ENCODE peak calls at places on chromosomes 1 and 21, in five cellular contexts. K is H9, Y is H1, E is neuronal stem cell, A is mesenchymal stem cell. F is an unnamed sample.

GRCh38 chr1:239061770-239062169 is 324.6 kb upstream of the CHRM3 start:
- DNase-seq in A (no peak), E (no peak), K (no peak), Y (no peak), F (no peak)

GRCh38 chr1:73943270-73943669 is 254.7 kb downstream of the LRRIQ3 start:
- DNase-seq in K (peak; percentile 36), Y (no peak), A (no peak), E (no peak), F (no peak)

GRCh38 chr1:45895406-45895805 is 92.0 kb downstream of the MAST2 start:
- DNase-seq in Y (no peak), K (no peak), A (no peak), E (no peak), F (no peak)

GRCh38 chr1:113648478-113648877 is 110.8 kb downstream of the PHTF1 start:
- DNase-seq in E (no peak), A (no peak), Y (no peak), K (no peak), F (no peak)

GRCh38 chr21:29678616-29679015 is 261.2 kb downstream of the GRIK1 start:
- DNase-seq in K (no peak), E (no peak), A (no peak), Y (no peak), F (no peak)

GRCh38 chr1:2642131-2642559 is 9.3 kb upstream of the MMEL1 start:
- DNase-seq in K (no peak), Y (no peak), A (no peak), E (no peak), F (no peak)

GRCh38 chr21:25561668-25562641 is 45.3 kb downstream of the MRPL39 start:
- DNase-seq in Y (no peak), E (peak; percentile 31), A (peak; percentile 79), K (peak; percentile 66), F (peak; percentile 44)

GRCh38 chr1:16012590-16013219 is 5.1 kb downstream of the HSPB7 start:
- DNase-seq in K (peak; percentile 93), Y (peak; percentile 64), A (peak; percentile 94), E (no peak), F (no peak)

GRCh38 chr1:201748331-201748730 is 80.6 kb upstream of the IPO9 start:
- DNase-seq in Y (no peak), K (no peak), A (peak; percentile 89), E (no peak), F (peak; percentile 76)

GRCh38 chr1:169546087-169546995 is 39.9 kb downstream of the F5 start:
- DNase-seq in Y (no peak), E (peak; percentile 63), A (peak; percentile 80), K (peak; percentile 49), F (peak; percentile 43)

GRCh38 chr1:219310181-219310728 is 136.6 kb downstream of the LYPLAL1 start:
- DNase-seq in Y (no peak), A (peak; percentile 27), K (no peak), E (no peak), F (no peak)

GRCh38 chr1:162977944-162978568 is 91.1 kb upstream of the RGS4 start:
- DNase-seq in E (no peak), Y (no peak), A (no peak), K (no peak), F (no peak)

GRCh38 chr1:34407140-34407539 is 230.4 kb downstream of the C1orf94 start:
- DNase-seq in E (no peak), K (no peak), A (no peak), Y (no peak), F (peak; percentile 81)

GRCh38 chr1:228032041-228032440 is 25.2 kb downstream of the WNT3A start:
- DNase-seq in Y (no peak), E (no peak), A (no peak), K (peak; percentile 6), F (no peak)

GRCh38 chr1:205416326-205416725 is 5.5 kb downstream of the LEMD1 start:
- DNase-seq in E (no peak), A (no peak), Y (no peak), K (no peak), F (no peak)

GRCh38 chr1:171898956-171899355 is 57.7 kb downstream of the DNM3 start:
- DNase-seq in A (no peak), K (peak; percentile 64), E (peak; percentile 61), Y (no peak), F (no peak)

GRCh38 chr1:171654705-171655214 is 2.3 kb upstream of the MYOC start:
- DNase-seq in A (peak; percentile 6), K (no peak), Y (no peak), E (no peak), F (no peak)

GRCh38 chr1:162772571-162773154 is 17.8 kb upstream of the HSD17B7 start:
- DNase-seq in E (no peak), Y (no peak), A (no peak), K (no peak), F (no peak)

GRCh38 chr1:91864017-91864700 is 21.8 kb downstream of the TGFBR3 start:
- DNase-seq in A (peak; percentile 28), E (no peak), Y (no peak), K (no peak), F (no peak)

GRCh38 chr1:70048336-70048735 is 157.0 kb downstream of the LRRC40 start:
- DNase-seq in A (no peak), Y (no peak), K (no peak), E (no peak), F (no peak)

GRCh38 chr1:150364231-150365003 is 470 bp downstream of the RPRD2 start:
- DNase-seq in K (peak; percentile 64), Y (peak; percentile 9), A (peak; percentile 91), E (peak; percentile 81), F (peak; percentile 71)

GRCh38 chr1:156577512-156577911 is 2.0 kb upstream of the TTC24 start:
- DNase-seq in A (no peak), K (no peak), E (no peak), Y (no peak), F (no peak)

GRCh38 chr1:223832637-223832943 is 13.2 kb downstream of the TP53BP2 start:
- DNase-seq in E (no peak), Y (no peak), K (no peak), A (no peak), F (no peak)

GRCh38 chr1:165854101-165854845 is 26.9 kb downstream of the UCK2 start:
- DNase-seq in E (no peak), K (no peak), Y (no peak), A (peak; percentile 94), F (peak; percentile 86)

GRCh38 chr1:170864238-170864637 is 71.1 kb upstream of the MROH9 start:
- DNase-seq in A (no peak), K (no peak), Y (no peak), E (no peak), F (no peak)

GRCh38 chr1:190176776-190177175 is 300.9 kb downstream of the BRINP3 start:
- DNase-seq in E (no peak), K (no peak), A (no peak), Y (no peak), F (no peak)

GRCh38 chr1:172468296-172468695 is 24.4 kb upstream of the PIGC start:
- DNase-seq in K (no peak), E (no peak), A (no peak), Y (no peak), F (no peak)

GRCh38 chr1:212727386-212728181 is 27.9 kb upstream of the BATF3 start:
- DNase-seq in A (peak; percentile 67), K (no peak), E (no peak), Y (no peak), F (peak; percentile 90)

GRCh38 chr21:21101911-21102310 is 103.7 kb downstream of the NCAM2 start:
- DNase-seq in A (peak; percentile 54), E (peak; percentile 36), K (peak; percentile 46), Y (no peak), F (peak; percentile 70)

GRCh38 chr1:181166377-181167196 is 78.1 kb downstream of the IER5 start:
- DNase-seq in E (peak; percentile 67), A (peak; percentile 78), Y (no peak), K (peak; percentile 79), F (peak; percentile 90)

GRCh38 chr1:183185941-183186490 is at the start of gene LAMC2:
- DNase-seq in K (peak; percentile 86), Y (peak; percentile 70), A (peak; percentile 42), E (no peak), F (peak; percentile 91)

DNA sequence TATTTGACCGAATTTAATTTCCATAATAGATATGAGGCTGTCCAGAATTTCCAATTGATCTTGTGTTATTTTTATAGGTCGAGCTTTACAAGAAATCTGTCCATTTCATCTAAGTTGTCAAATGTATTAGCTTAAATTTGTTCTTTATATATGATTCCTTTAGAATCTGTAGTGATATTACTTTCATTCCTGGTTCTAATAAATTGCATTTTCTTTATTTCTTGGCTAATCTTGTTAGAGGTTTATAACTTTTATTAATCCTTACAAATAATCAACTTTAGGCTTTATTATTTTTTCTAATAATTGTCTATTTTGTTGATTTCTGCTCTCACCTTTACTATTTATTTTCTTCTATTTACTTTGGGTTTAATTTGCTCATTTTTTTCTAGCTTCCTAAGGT is 14.0 kb downstream of the IFT25 start:
- DNase-seq in Y (no peak), K (no peak), E (no peak), A (no peak), F (no peak)
- H2BK12ac ChIP-seq in Y (no peak overlapping the region), K (no peak overlapping the region), E (no peak overlapping the region), A (no peak overlapping the region), F (no peak overlapping the region)

DNA sequence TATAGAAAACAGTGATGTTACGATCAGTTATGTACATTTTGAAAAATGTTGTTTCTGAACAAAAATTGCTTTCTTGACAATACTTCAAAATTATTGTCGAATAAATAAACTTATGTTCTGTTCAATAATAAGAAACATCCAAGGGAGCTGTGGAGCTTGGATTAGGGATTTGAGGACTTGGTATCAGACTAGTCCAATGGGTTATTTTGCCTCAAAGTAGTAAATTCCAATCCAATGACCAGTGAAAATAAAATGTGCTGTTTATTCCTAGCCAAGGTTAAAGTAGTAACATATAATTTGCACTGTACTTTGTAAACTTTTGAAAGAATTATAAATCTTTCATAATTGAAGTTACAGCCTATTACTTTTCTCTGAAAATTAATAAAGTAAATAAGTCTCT is 79.1 kb upstream of the IVNS1ABP start:
- DNase-seq in K (no peak), A (no peak), E (no peak), Y (no peak), F (no peak)
- H2BK12ac ChIP-seq in K (no peak overlapping the region), A (no peak overlapping the region), E (no peak overlapping the region), Y (no peak overlapping the region), F (no peak overlapping the region)

GRCh38 chr1:23607944-23608343 is 48.6 kb upstream of the ID3 start:
- DNase-seq in A (no peak), Y (no peak), K (no peak), E (no peak), F (no peak)
- H2BK12ac ChIP-seq in A (no peak overlapping the region), Y (no peak overlapping the region), K (no peak overlapping the region), E (no peak overlapping the region), F (no peak overlapping the region)

GRCh38 chr1:200376521-200376920 is 33.3 kb downstream of the ZNF281 start:
- DNase-seq in E (no peak), Y (no peak), K (no peak), A (no peak), F (peak; percentile 90)

GRCh38 chr1:200373811-200374231 is 36.0 kb downstream of the ZNF281 start:
- DNase-seq in A (no peak), K (no peak), E (peak; percentile 37), Y (no peak), F (no peak)

GRCh38 chr1:200372885-200373181 is 37.0 kb downstream of the ZNF281 start:
- DNase-seq in K (no peak), Y (no peak), A (no peak), E (no peak), F (no peak)

GRCh38 chr1:200372095-200372884 is 37.5 kb downstream of the ZNF281 start:
- DNase-seq in E (no peak), K (no peak), Y (peak; percentile 43), A (peak; percentile 83), F (peak; percentile 58)

GRCh38 chr1:200374569-200375312 is 35.1 kb downstream of the ZNF281 start:
- DNase-seq in A (no peak), Y (no peak), K (no peak), E (no peak), F (peak; percentile 49)
- H2BK12ac ChIP-seq in A (no peak overlapping the region), Y (peak overlapping the region; percentile 20), K (peak overlapping the region; percentile 90), E (no peak overlapping the region), F (no peak overlapping the region)

F was measured in trophoblast cell.